ENCODE peak calls at places on chromosomes 2 and 18, in ten cellular contexts. X, H, E, D, V, M, T, J, A and F are unnamed samples.

GRCh38 chr2:218405365-218406208 is 5.9 kb downstream of the CTDSP1 start:
- DNase-seq in X (no peak), H (no peak), E (no peak), D (no peak), V (no peak), M (no peak), T (peak), J (no peak), A (peak), F (no peak)

GRCh38 chr2:42108852-42109251 is 60.3 kb upstream of the EML4 start:
- DNase-seq in X (no peak), H (no peak), E (no peak), D (no peak), V (no peak), M (no peak), T (peak), J (no peak), A (no peak), F (no peak)

GRCh38 chr2:112627060-112628040 is 18.4 kb upstream of the SLC20A1 start:
- DNase-seq in X (no peak), H (no peak), E (peak), D (peak), V (no peak), M (peak), T (peak), J (peak), A (no peak), F (peak)

GRCh38 chr2:106197878-106198277 is 3.8 kb upstream of the UXS1 start:
- DNase-seq in X (no peak), H (no peak), E (no peak), D (no peak), V (no peak), M (peak), T (peak), J (peak), A (no peak), F (peak)

GRCh38 chr2:240855670-240856069 is 13.0 kb upstream of the AGXT start:
- DNase-seq in X (no peak), H (no peak), E (no peak), D (no peak), V (no peak), M (no peak), T (no peak), J (no peak), A (no peak), F (no peak)

GRCh38 chr18:65751145-65752085 is 603 bp downstream of the CDH7 start:
- DNase-seq in X (no peak), H (peak), E (no peak), D (no peak), V (no peak), M (no peak), T (no peak), J (no peak), A (no peak), F (no peak)

GRCh38 chr2:208872591-208872990 is 466.0 kb downstream of the PTH2R start:
- DNase-seq in X (no peak), H (no peak), E (no peak), D (no peak), V (no peak), M (no peak), T (no peak), J (no peak), A (no peak), F (no peak)

GRCh38 chr18:24515721-24516120 is 55.3 kb downstream of the HRH4 start:
- DNase-seq in X (no peak), H (no peak), E (no peak), D (no peak), V (no peak), M (no peak), T (no peak), J (no peak), A (no peak), F (no peak)

GRCh38 chr2:94759211-94759610 is 112.0 kb upstream of the TEKT4 start:
- DNase-seq in X (no peak), H (no peak), E (no peak), D (no peak), V (no peak), M (no peak), T (no peak), J (peak), A (no peak), F (peak)

GRCh38 chr18:63646916-63647315 is 2.9 kb upstream of the SERPINB4 start:
- DNase-seq in X (no peak), H (no peak), E (no peak), D (no peak), V (no peak), M (no peak), T (no peak), J (no peak), A (no peak), F (no peak)

GRCh38 chr2:197952540-197953202 is 148.3 kb downstream of the PLCL1 start:
- DNase-seq in X (no peak), H (no peak), E (no peak), D (no peak), V (no peak), M (no peak), T (no peak), J (no peak), A (no peak), F (no peak)

GRCh38 chr18:58180738-58181353 is 136.8 kb downstream of the NEDD4L start:
- DNase-seq in X (peak), H (peak), E (no peak), D (no peak), V (no peak), M (no peak), T (peak), J (peak), A (peak), F (peak)

GRCh38 chr2:190121971-190122370 is 59.4 kb upstream of the MSTN start:
- DNase-seq in X (no peak), H (no peak), E (no peak), D (no peak), V (no peak), M (no peak), T (no peak), J (peak), A (no peak), F (no peak)

GRCh38 chr18:37541517-37541916 is 24.1 kb downstream of the CELF4 start:
- DNase-seq in X (no peak), H (no peak), E (no peak), D (no peak), V (no peak), M (no peak), T (no peak), J (no peak), A (no peak), F (no peak)

GRCh38 chr2:240192661-240193060 is 52.2 kb upstream of the OTOS start:
- DNase-seq in X (no peak), H (no peak), E (no peak), D (no peak), V (no peak), M (no peak), T (no peak), J (no peak), A (peak), F (no peak)

GRCh38 chr18:73245345-73245744 is 377.6 kb upstream of the NETO1 start:
- DNase-seq in X (no peak), H (no peak), E (no peak), D (no peak), V (no peak), M (no peak), T (peak), J (no peak), A (no peak), F (no peak)

GRCh38 chr18:24659837-24660720 is 199.6 kb downstream of the HRH4 start:
- DNase-seq in X (no peak), H (no peak), E (peak), D (no peak), V (no peak), M (no peak), T (no peak), J (peak), A (no peak), F (no peak)

GRCh38 chr2:177056540-177056939 is 156.1 kb upstream of the HNRNPA3 start:
- DNase-seq in X (no peak), H (peak), E (no peak), D (no peak), V (no peak), M (no peak), T (peak), J (no peak), A (no peak), F (no peak)

GRCh38 chr2:29614295-29614830 is 307.0 kb downstream of the ALK start:
- DNase-seq in X (no peak), H (no peak), E (no peak), D (no peak), V (no peak), M (no peak), T (no peak), J (no peak), A (no peak), F (no peak)

GRCh38 chr2:99430614-99431258 is 59.1 kb downstream of the REV1 start:
- DNase-seq in X (no peak), H (no peak), E (no peak), D (no peak), V (no peak), M (no peak), T (no peak), J (no peak), A (no peak), F (no peak)

GRCh38 chr2:146879882-146880281 is 964.9 kb upstream of the ACVR2A start:
- DNase-seq in X (no peak), H (no peak), E (no peak), D (no peak), V (no peak), M (no peak), T (no peak), J (no peak), A (no peak), F (no peak)

GRCh38 chr2:148303166-148303565 is 282.3 kb downstream of the MBD5 start:
- DNase-seq in X (no peak), H (no peak), E (no peak), D (no peak), V (no peak), M (no peak), T (peak), J (peak), A (no peak), F (no peak)

GRCh38 chr2:218290316-218291261 is 1.7 kb downstream of the TMBIM1 start:
- DNase-seq in X (no peak), H (no peak), E (no peak), D (no peak), V (no peak), M (no peak), T (no peak), J (peak), A (no peak), F (peak)

GRCh38 chr2:107553534-107553933 is 273.2 kb upstream of the RGPD4 start:
- DNase-seq in X (no peak), H (no peak), E (no peak), D (no peak), V (no peak), M (no peak), T (no peak), J (no peak), A (no peak), F (no peak)

GRCh38 chr2:45448217-45448616 is 162.8 kb downstream of the SRBD1 start:
- DNase-seq in X (no peak), H (no peak), E (no peak), D (no peak), V (no peak), M (no peak), T (no peak), J (no peak), A (no peak), F (no peak)

GRCh38 chr18:74375999-74376398 is 60.4 kb downstream of the C18orf63 start:
- DNase-seq in X (no peak), H (no peak), E (no peak), D (no peak), V (no peak), M (no peak), T (no peak), J (no peak), A (no peak), F (no peak)